ENCODE peak calls at places on chromosomes 4 and X, in eight cellular contexts. U is amygdala; J is neural crest cell; Y is activated CD4-positive, alpha-beta T cell treated with anti-CD3 and anti-CD28 coated beads, Interleukin-2, amount 10 ng/mL, durations not matched to agents 7 days and 5 days; R is NCI-H1417 treated with DMSO at 0.1 percent for 48 hours; K is CD8-positive, alpha-beta memory T cell; E is psoas muscle; S is foreskin fibroblast. C is an unnamed sample.

GRCh38 chr4:147285751-147286150 is 195.1 kb upstream of the EDNRA start:
- DNase-seq in E (no peak), U (no peak), R (no peak), K (no peak), J (no peak), S (peak), Y (no peak), C (no peak)

GRCh38 chr4:84298023-84298718 is 200.9 kb downstream of the NKX6-1 start:
- DNase-seq in S (no peak), J (no peak), K (no peak), E (no peak), R (no peak), Y (no peak), U (no peak), C (no peak)

GRCh38 chr4:52244773-52245360 is 193.8 kb downstream of the SPATA18 start:
- DNase-seq in J (no peak), E (no peak), U (no peak), Y (no peak), R (peak), K (no peak), S (no peak), C (no peak)

GRCh38 chrX:33205321-33205720 is 6.0 kb downstream of the DMD start:
- DNase-seq in E (no peak), R (no peak), U (no peak), K (no peak), Y (no peak), S (no peak), J (no peak), C (no peak)

GRCh38 chrX:48487362-48487785 is 11.4 kb downstream of the FTSJ1 start:
- DNase-seq in K (no peak), Y (no peak), U (no peak), E (no peak), S (peak), J (no peak), R (no peak), C (peak)

GRCh38 chr4:134632056-134632455 is 430.5 kb upstream of the PABPC4L start:
- DNase-seq in K (no peak), R (no peak), J (no peak), S (no peak), E (no peak), U (no peak), Y (no peak), C (no peak)

GRCh38 chr4:172892300-172892699 is 276.3 kb upstream of the GALNT7 start:
- DNase-seq in J (no peak), Y (no peak), U (no peak), S (no peak), E (no peak), K (no peak), R (no peak), C (no peak)

GRCh38 chr4:8274772-8275241 is 5.3 kb downstream of the HTRA3 start:
- DNase-seq in K (no peak), U (peak), J (peak), Y (no peak), R (no peak), E (peak), S (peak), C (no peak)

GRCh38 chr4:183360161-183360919 is 38.1 kb upstream of the CLDN24 start:
- DNase-seq in Y (no peak), S (peak), J (no peak), E (no peak), U (no peak), K (no peak), R (no peak), C (no peak)

GRCh38 chr4:9894604-9895361 is 113.3 kb downstream of the DRD5 start:
- DNase-seq in E (no peak), Y (no peak), J (no peak), R (no peak), K (no peak), U (no peak), S (no peak), C (no peak)

GRCh38 chr4:146121757-146122156 is 53.8 kb upstream of the LSM6 start:
- DNase-seq in K (no peak), E (no peak), Y (no peak), J (no peak), S (no peak), U (no peak), R (no peak), C (no peak)

GRCh38 chrX:7083021-7083420 is 64.5 kb upstream of the STS start:
- DNase-seq in U (no peak), Y (no peak), S (no peak), E (no peak), R (no peak), J (no peak), K (no peak), C (no peak)

C was measured in right lobe of liver.